ENCODE peak calls at places on chromosome 12, in nine cellular contexts. D, H, B, W, Y, L, A, X and C are unnamed samples.

GRCh38 chr12:51811203-51811805 is 37.2 kb downstream of the FIGNL2 start:
- DNase-seq in D (no peak), H (no peak), B (no peak), W (peak; percentile 37), Y (no peak), L (no peak), A (no peak), X (no peak), C (no peak)

GRCh38 chr12:120399531-120399930 is 30.6 kb upstream of the MSI1 start:
- DNase-seq in D (no peak), H (no peak), B (no peak), W (no peak), Y (no peak), L (peak; percentile 83), A (no peak), X (no peak), C (no peak)

GRCh38 chr12:127539499-127539898 is 727.5 kb upstream of the TMEM132C start:
- DNase-seq in D (no peak), H (no peak), B (no peak), W (no peak), Y (no peak), L (no peak), A (no peak), X (no peak), C (no peak)

GRCh38 chr12:110686294-110686903 is 2.5 kb downstream of the HVCN1 start:
- DNase-seq in D (no peak), H (no peak), B (no peak), W (no peak), Y (no peak), L (no peak), A (no peak), X (no peak), C (no peak)

GRCh38 chr12:113461666-113462065 is 10.0 kb downstream of the LHX5 start:
- DNase-seq in D (no peak), H (no peak), B (no peak), W (no peak), Y (no peak), L (no peak), A (peak; percentile 75), X (no peak), C (no peak)

GRCh38 chr12:129819391-129819790 is 84.4 kb downstream of the TMEM132D start:
- DNase-seq in D (no peak), H (no peak), B (no peak), W (no peak), Y (no peak), L (peak; percentile 12), A (no peak), X (peak; percentile 50), C (no peak)

GRCh38 chr12:4293299-4293941 is 19.9 kb downstream of the CCND2 start:
- DNase-seq in D (peak; percentile 64), H (no peak), B (no peak), W (no peak), Y (no peak), L (no peak), A (no peak), X (no peak), C (no peak)

GRCh38 chr12:13523926-13524325 is 327.4 kb downstream of the EMP1 start:
- DNase-seq in D (no peak), H (no peak), B (no peak), W (no peak), Y (no peak), L (no peak), A (no peak), X (no peak), C (no peak)

GRCh38 chr12:3145036-3145435 is 67.9 kb downstream of the TSPAN9 start:
- DNase-seq in D (no peak), H (no peak), B (no peak), W (peak; percentile 80), Y (no peak), L (no peak), A (no peak), X (no peak), C (no peak)

GRCh38 chr12:6202846-6203245 is 2.6 kb downstream of the CD9 start:
- DNase-seq in D (no peak), H (no peak), B (no peak), W (no peak), Y (no peak), L (no peak), A (no peak), X (no peak), C (no peak)

GRCh38 chr12:105986779-105987686 is 151.7 kb downstream of the NUAK1 start:
- DNase-seq in D (no peak), H (no peak), B (no peak), W (no peak), Y (no peak), L (peak; percentile 96), A (peak; percentile 46), X (no peak), C (no peak)